ENCODE peak calls at places on chromosomes 3 and 15, in eight cellular contexts. L, K, M, Y, H, F, X and D are unnamed samples.

GRCh38 chr3:43104039-43104438 is 1.8 kb downstream of the POMGNT2 start:
- DNase-seq in Y (no peak), M (no peak), H (no peak), L (no peak), K (no peak), X (no peak), F (no peak), D (no peak)

GRCh38 chr3:190586631-190587000 is 72.7 kb downstream of the IL1RAP start:
- DNase-seq in M (no peak), K (no peak), X (no peak), F (peak), H (peak), L (no peak), Y (peak), D (no peak)

GRCh38 chr3:51355891-51356578 is 29.1 kb upstream of the MANF start:
- DNase-seq in H (peak), F (no peak), L (no peak), Y (no peak), X (no peak), K (no peak), M (no peak), D (no peak)

GRCh38 chr3:100210777-100211145 is 50.0 kb upstream of the TBC1D23 start:
- DNase-seq in F (no peak), Y (no peak), X (no peak), H (no peak), L (no peak), M (peak), K (no peak), D (no peak)

GRCh38 chr15:36362508-36362907 is 216.9 kb upstream of the CDIN1 start:
- DNase-seq in F (no peak), H (no peak), K (no peak), X (no peak), Y (no peak), L (no peak), M (no peak), D (no peak)

GRCh38 chr15:48722764-48723661 is 77.5 kb upstream of the FBN1 start:
- DNase-seq in H (no peak), Y (peak), L (no peak), X (no peak), K (no peak), M (no peak), F (peak), D (no peak)

GRCh38 chr3:13265016-13265415 is 155.1 kb downstream of the NUP210 start:
- DNase-seq in X (no peak), M (no peak), H (no peak), Y (no peak), F (no peak), L (no peak), K (no peak), D (no peak)

GRCh38 chr15:36831915-36832310 is 252.5 kb downstream of the CDIN1 start:
- DNase-seq in L (no peak), F (peak), H (peak), M (no peak), X (no peak), Y (no peak), K (peak), D (no peak)

GRCh38 chr3:37114251-37115145 is 59.9 kb downstream of the LRRFIP2 start:
- DNase-seq in H (no peak), L (no peak), X (no peak), Y (peak), F (no peak), K (no peak), M (no peak), D (no peak)

GRCh38 chr3:143363276-143363675 is 243.7 kb downstream of the CHST2 start:
- DNase-seq in H (no peak), M (no peak), F (no peak), X (no peak), L (no peak), Y (no peak), K (no peak), D (no peak)

GRCh38 chr3:171088984-171089754 is 62.6 kb upstream of the SLC2A2 start:
- DNase-seq in M (no peak), F (peak), X (no peak), H (peak), Y (peak), L (no peak), K (peak), D (no peak)

GRCh38 chr3:42853739-42854302 is 21.9 kb downstream of the CYP8B1 start:
- DNase-seq in F (no peak), Y (no peak), K (no peak), M (no peak), L (no peak), X (no peak), H (no peak), D (no peak)

GRCh38 chr3:67704322-67704721 is 49.9 kb upstream of the SUCLG2 start:
- DNase-seq in Y (no peak), H (no peak), F (no peak), M (peak), K (no peak), L (no peak), X (no peak), D (no peak)

GRCh38 chr15:52114656-52115055 is 2.1 kb upstream of the BCL2L10 start:
- DNase-seq in H (no peak), M (no peak), K (no peak), L (peak), Y (no peak), X (no peak), F (no peak), D (no peak)

GRCh38 chr3:55519016-55519415 is 31.9 kb upstream of the WNT5A start:
- DNase-seq in L (no peak), F (no peak), X (no peak), Y (no peak), K (no peak), M (no peak), H (no peak), D (no peak)

GRCh38 chr3:4492240-4493007 is 724 bp upstream of the ITPR1 start:
- DNase-seq in M (peak), L (peak), K (no peak), X (peak), Y (no peak), H (peak), F (peak), D (no peak)

GRCh38 chr15:83206971-83207621 is 527 bp downstream of the HDGFL3 start:
- DNase-seq in Y (no peak), X (no peak), F (peak), K (no peak), H (no peak), M (peak), L (peak), D (no peak)